ENCODE peak calls at places on chromosome 19, in nine cellular contexts. One of them, this sample, is unnamed. For H3K9me3, the result is how much of the 10 kb centered on the place peaks cover.

GRCh38 chr19:6087074-6087506 is 23.2 kb downstream of the RFX2 start:
- DNase-seq in heart right ventricle: no peak
- DNase-seq in upper lobe of right lung: peak
- DNase-seq in stomach: no peak
- DNase-seq in heart left ventricle: no peak
- DNase-seq in adrenal gland: no peak
- DNase-seq in effector memory CD4-positive, alpha-beta T cell: no peak
- DNase-seq in OCI-LY7: peak
- DNase-seq in uterus: no peak
- DNase-seq in this sample: no peak

GRCh38 chr19:33273881-33274662 is 28.3 kb downstream of the CEBPA start:
- DNase-seq in heart right ventricle: peak
- DNase-seq in upper lobe of right lung: no peak
- DNase-seq in stomach: peak
- DNase-seq in heart left ventricle: peak
- DNase-seq in adrenal gland: no peak
- DNase-seq in effector memory CD4-positive, alpha-beta T cell: no peak
- DNase-seq in OCI-LY7: no peak
- DNase-seq in uterus: peak
- DNase-seq in this sample: no peak

GRCh38 chr19:2050349-2050990 is 574 bp downstream of the MKNK2 start:
- DNase-seq in heart right ventricle: no peak
- DNase-seq in upper lobe of right lung: no peak
- DNase-seq in stomach: no peak
- DNase-seq in heart left ventricle: no peak
- DNase-seq in adrenal gland: peak
- DNase-seq in effector memory CD4-positive, alpha-beta T cell: no peak
- DNase-seq in OCI-LY7: no peak
- DNase-seq in uterus: no peak
- DNase-seq in this sample: no peak

GRCh38 chr19:18044825-18045304 is 36.9 kb downstream of the ARRDC2 start:
- DNase-seq in heart right ventricle: peak
- DNase-seq in upper lobe of right lung: peak
- DNase-seq in stomach: peak
- DNase-seq in heart left ventricle: peak
- DNase-seq in adrenal gland: peak
- DNase-seq in effector memory CD4-positive, alpha-beta T cell: peak
- DNase-seq in OCI-LY7: peak
- DNase-seq in uterus: peak
- DNase-seq in this sample: peak

GRCh38 chr19:3606174-3606689 is 443 bp downstream of the TBXA2R start:
- DNase-seq in heart right ventricle: no peak
- DNase-seq in upper lobe of right lung: peak
- DNase-seq in stomach: peak
- DNase-seq in heart left ventricle: no peak
- DNase-seq in adrenal gland: peak
- DNase-seq in effector memory CD4-positive, alpha-beta T cell: no peak
- DNase-seq in OCI-LY7: no peak
- DNase-seq in uterus: no peak
- DNase-seq in this sample: no peak

GRCh38 chr19:12484011-12484370 is 625 bp downstream of the ZNF709 start:
- DNase-seq in heart right ventricle: no peak
- DNase-seq in upper lobe of right lung: no peak
- DNase-seq in stomach: no peak
- DNase-seq in heart left ventricle: no peak
- DNase-seq in adrenal gland: no peak
- DNase-seq in effector memory CD4-positive, alpha-beta T cell: no peak
- DNase-seq in OCI-LY7: no peak
- DNase-seq in uterus: no peak
- DNase-seq in this sample: no peak

GRCh38 chr19:5340637-5341447 is at the start of gene PTPRS:
- DNase-seq in heart right ventricle: peak
- DNase-seq in upper lobe of right lung: peak
- DNase-seq in stomach: peak
- DNase-seq in heart left ventricle: peak
- DNase-seq in adrenal gland: peak
- DNase-seq in effector memory CD4-positive, alpha-beta T cell: peak
- DNase-seq in OCI-LY7: peak
- DNase-seq in uterus: peak
- DNase-seq in this sample: peak

GRCh38 chr19:39183100-39183499 is 13.7 kb upstream of the NCCRP1 start:
- DNase-seq in heart right ventricle: no peak
- DNase-seq in upper lobe of right lung: no peak
- DNase-seq in stomach: no peak
- DNase-seq in heart left ventricle: no peak
- DNase-seq in adrenal gland: no peak
- DNase-seq in effector memory CD4-positive, alpha-beta T cell: no peak
- DNase-seq in OCI-LY7: no peak
- DNase-seq in uterus: no peak
- DNase-seq in this sample: no peak

GRCh38 chr19:47765522-47766358 is 12.8 kb upstream of the SELENOW start:
- DNase-seq in heart right ventricle: peak
- DNase-seq in upper lobe of right lung: peak
- DNase-seq in stomach: peak
- DNase-seq in heart left ventricle: peak
- DNase-seq in adrenal gland: peak
- DNase-seq in effector memory CD4-positive, alpha-beta T cell: no peak
- DNase-seq in OCI-LY7: peak
- DNase-seq in uterus: peak
- DNase-seq in this sample: peak

GRCh38 chr19:14181906-14182305 is 24.1 kb downstream of the ADGRL1 start:
- DNase-seq in heart right ventricle: no peak
- DNase-seq in upper lobe of right lung: no peak
- DNase-seq in stomach: no peak
- DNase-seq in heart left ventricle: no peak
- DNase-seq in adrenal gland: no peak
- DNase-seq in effector memory CD4-positive, alpha-beta T cell: no peak
- DNase-seq in OCI-LY7: no peak
- DNase-seq in uterus: no peak
- DNase-seq in this sample: no peak

GRCh38 chr19:46674416-46675178 is 13.6 kb upstream of the DACT3 start:
- DNase-seq in heart right ventricle: no peak
- DNase-seq in upper lobe of right lung: no peak
- DNase-seq in stomach: no peak
- DNase-seq in heart left ventricle: no peak
- DNase-seq in adrenal gland: no peak
- DNase-seq in effector memory CD4-positive, alpha-beta T cell: no peak
- DNase-seq in OCI-LY7: no peak
- DNase-seq in uterus: no peak
- DNase-seq in this sample: no peak

GRCh38 chr19:14550201-14550754 is 20.9 kb downstream of the TECR start:
- DNase-seq in heart right ventricle: no peak
- DNase-seq in upper lobe of right lung: no peak
- DNase-seq in stomach: peak
- DNase-seq in heart left ventricle: no peak
- DNase-seq in adrenal gland: peak
- DNase-seq in effector memory CD4-positive, alpha-beta T cell: no peak
- DNase-seq in OCI-LY7: no peak
- DNase-seq in uterus: no peak
- DNase-seq in this sample: no peak

GRCh38 chr19:961866-962620 is 22.1 kb upstream of the WDR18 start:
- DNase-seq in heart right ventricle: no peak
- DNase-seq in upper lobe of right lung: no peak
- DNase-seq in stomach: no peak
- DNase-seq in heart left ventricle: no peak
- DNase-seq in adrenal gland: no peak
- DNase-seq in effector memory CD4-positive, alpha-beta T cell: no peak
- DNase-seq in OCI-LY7: no peak
- DNase-seq in uterus: no peak
- DNase-seq in this sample: no peak

GRCh38 chr19:17542042-17542441 is 13.4 kb upstream of the COLGALT1 start:
- DNase-seq in heart right ventricle: no peak
- DNase-seq in upper lobe of right lung: no peak
- DNase-seq in stomach: no peak
- DNase-seq in heart left ventricle: no peak
- DNase-seq in adrenal gland: no peak
- DNase-seq in effector memory CD4-positive, alpha-beta T cell: no peak
- DNase-seq in OCI-LY7: no peak
- DNase-seq in uterus: no peak
- DNase-seq in this sample: no peak

GRCh38 chr19:10593820-10594637 is 6.9 kb upstream of the AP1M2 start:
- DNase-seq in heart right ventricle: no peak
- DNase-seq in upper lobe of right lung: peak
- DNase-seq in stomach: no peak
- DNase-seq in heart left ventricle: no peak
- DNase-seq in adrenal gland: peak
- DNase-seq in effector memory CD4-positive, alpha-beta T cell: no peak
- DNase-seq in OCI-LY7: peak
- DNase-seq in uterus: no peak
- DNase-seq in this sample: peak

GRCh38 chr19:2253106-2254051 is 2.8 kb downstream of the JSRP1 start:
- DNase-seq in heart right ventricle: no peak
- DNase-seq in upper lobe of right lung: no peak
- DNase-seq in stomach: no peak
- DNase-seq in heart left ventricle: no peak
- DNase-seq in adrenal gland: no peak
- DNase-seq in effector memory CD4-positive, alpha-beta T cell: no peak
- DNase-seq in OCI-LY7: peak
- DNase-seq in uterus: no peak
- DNase-seq in this sample: no peak

GRCh38 chr19:10987621-10988297 is 26.9 kb downstream of the SMARCA4 start:
- DNase-seq in heart right ventricle: no peak
- DNase-seq in upper lobe of right lung: no peak
- DNase-seq in stomach: no peak
- DNase-seq in heart left ventricle: no peak
- DNase-seq in adrenal gland: no peak
- DNase-seq in effector memory CD4-positive, alpha-beta T cell: no peak
- DNase-seq in OCI-LY7: no peak
- DNase-seq in uterus: no peak
- DNase-seq in this sample: no peak

DNA sequence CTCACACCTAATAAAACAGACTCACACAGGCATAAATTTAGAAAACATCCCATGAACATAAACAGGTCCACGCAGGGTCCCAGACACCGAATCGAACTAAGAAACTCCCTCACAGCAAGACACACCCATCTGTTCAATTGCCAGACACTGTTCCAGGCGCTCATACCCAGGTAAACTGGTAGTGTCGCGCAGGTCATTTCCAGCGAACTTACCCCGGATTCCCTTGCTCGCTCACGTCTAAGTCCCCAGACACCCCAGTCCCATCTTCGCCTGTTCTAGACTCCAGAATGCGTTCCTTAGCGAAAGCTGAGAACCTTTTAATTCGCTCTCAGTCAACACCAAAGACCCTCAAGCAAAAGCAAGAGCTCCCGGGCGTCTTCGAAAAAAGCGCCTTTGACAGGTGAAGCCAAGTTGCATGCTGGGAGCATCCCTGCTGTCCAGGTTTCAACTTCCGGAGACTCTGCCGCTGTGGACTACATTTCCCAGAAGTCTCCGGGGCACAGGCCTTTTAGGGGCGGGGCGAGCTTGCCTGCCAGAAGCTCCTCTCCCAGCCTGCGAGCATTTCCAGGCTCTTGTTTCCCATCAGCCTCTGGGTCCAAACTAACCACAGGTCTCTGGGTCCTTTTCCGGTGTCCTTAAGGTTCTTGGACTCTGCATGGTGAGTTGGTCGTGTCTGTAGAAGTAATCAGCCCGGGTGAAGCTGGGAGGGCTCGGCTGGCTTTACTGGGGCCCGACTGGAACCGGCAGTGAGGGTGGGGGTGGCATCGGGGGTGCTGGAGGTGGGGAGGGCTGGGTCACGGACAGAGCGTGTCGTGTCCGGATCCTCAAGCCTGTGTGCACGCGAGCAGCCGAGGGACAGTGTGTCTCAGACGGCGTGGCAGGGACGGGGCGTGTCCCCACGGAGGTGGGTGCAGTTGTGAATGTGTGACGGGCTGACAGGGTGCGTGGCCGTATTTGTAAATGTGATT is at the start of gene ZNF283:
- DNase-seq in heart right ventricle: peak
- DNase-seq in upper lobe of right lung: peak
- DNase-seq in stomach: peak
- DNase-seq in heart left ventricle: peak
- DNase-seq in adrenal gland: peak
- DNase-seq in effector memory CD4-positive, alpha-beta T cell: peak
- DNase-seq in OCI-LY7: peak
- DNase-seq in uterus: peak
- DNase-seq in this sample: peak
- H3K9me3 ChIP-seq in heart right ventricle: under half
- H3K9me3 ChIP-seq in upper lobe of right lung: under half
- H3K9me3 ChIP-seq in stomach: under half
- H3K9me3 ChIP-seq in heart left ventricle: under half
- H3K9me3 ChIP-seq in adrenal gland: under half
- H3K9me3 ChIP-seq in effector memory CD4-positive, alpha-beta T cell: under half
- H3K9me3 ChIP-seq in OCI-LY7: under half
- H3K9me3 ChIP-seq in uterus: under half
- H3K9me3 ChIP-seq in this sample: under half

GRCh38 chr19:36627057-36627456 is 21.9 kb downstream of the ZNF382 start:
- DNase-seq in heart right ventricle: no peak
- DNase-seq in upper lobe of right lung: no peak
- DNase-seq in stomach: no peak
- DNase-seq in heart left ventricle: no peak
- DNase-seq in adrenal gland: no peak
- DNase-seq in effector memory CD4-positive, alpha-beta T cell: no peak
- DNase-seq in OCI-LY7: no peak
- DNase-seq in uterus: no peak
- DNase-seq in this sample: no peak
- H3K9me3 ChIP-seq in heart right ventricle: half or more
- H3K9me3 ChIP-seq in upper lobe of right lung: half or more
- H3K9me3 ChIP-seq in stomach: half or more
- H3K9me3 ChIP-seq in heart left ventricle: half or more
- H3K9me3 ChIP-seq in adrenal gland: under half
- H3K9me3 ChIP-seq in effector memory CD4-positive, alpha-beta T cell: half or more
- H3K9me3 ChIP-seq in OCI-LY7: under half
- H3K9me3 ChIP-seq in uterus: half or more
- H3K9me3 ChIP-seq in this sample: half or more

GRCh38 chr19:53892301-53892980 is 10.4 kb downstream of the PRKCG start:
- DNase-seq in heart right ventricle: no peak
- DNase-seq in upper lobe of right lung: no peak
- DNase-seq in stomach: no peak
- DNase-seq in heart left ventricle: no peak
- DNase-seq in adrenal gland: no peak
- DNase-seq in effector memory CD4-positive, alpha-beta T cell: no peak
- DNase-seq in OCI-LY7: no peak
- DNase-seq in uterus: no peak
- DNase-seq in this sample: no peak
- H3K9me3 ChIP-seq in heart right ventricle: under half
- H3K9me3 ChIP-seq in upper lobe of right lung: under half
- H3K9me3 ChIP-seq in stomach: under half
- H3K9me3 ChIP-seq in heart left ventricle: under half
- H3K9me3 ChIP-seq in adrenal gland: under half
- H3K9me3 ChIP-seq in effector memory CD4-positive, alpha-beta T cell: under half
- H3K9me3 ChIP-seq in OCI-LY7: under half
- H3K9me3 ChIP-seq in uterus: under half
- H3K9me3 ChIP-seq in this sample: under half

DNA sequence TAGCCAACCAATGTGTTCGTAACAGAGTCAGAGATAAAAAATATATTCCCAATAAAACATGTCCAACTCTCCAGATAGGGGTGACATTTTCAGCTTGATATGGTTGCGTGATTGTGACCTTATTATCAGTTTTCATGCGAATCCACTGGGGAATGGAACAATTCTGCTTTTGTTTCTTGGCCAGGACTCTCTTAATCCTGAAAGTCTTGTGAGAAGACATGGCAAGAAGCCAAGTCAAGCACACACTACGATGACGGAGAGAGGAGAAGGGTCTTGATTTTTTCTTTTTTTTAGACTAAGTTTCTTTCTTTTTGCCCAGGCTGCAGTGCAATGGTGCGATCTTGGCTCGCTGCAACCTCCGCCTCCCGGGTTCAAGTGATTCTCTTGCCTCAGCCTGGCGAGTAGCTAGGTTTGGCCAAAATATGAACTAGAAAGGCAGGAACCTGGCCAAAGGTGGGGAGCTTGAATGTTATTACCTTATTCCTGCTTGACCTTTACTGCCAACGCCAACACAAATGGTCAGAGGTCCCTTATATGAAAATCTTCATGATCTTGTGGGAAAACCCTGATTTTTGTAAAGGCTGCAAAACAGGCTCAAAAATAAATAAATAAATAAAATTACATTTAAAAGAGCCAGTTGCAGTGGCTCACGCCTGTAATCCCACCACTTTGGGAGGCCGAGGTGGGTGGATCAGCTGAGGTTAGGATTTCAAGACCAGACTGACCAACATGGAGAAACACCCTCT is 14.5 kb downstream of the ZNF816 start:
- DNase-seq in heart right ventricle: no peak
- DNase-seq in upper lobe of right lung: no peak
- DNase-seq in stomach: no peak
- DNase-seq in heart left ventricle: no peak
- DNase-seq in adrenal gland: no peak
- DNase-seq in effector memory CD4-positive, alpha-beta T cell: no peak
- DNase-seq in OCI-LY7: no peak
- DNase-seq in uterus: no peak
- DNase-seq in this sample: no peak
- H3K9me3 ChIP-seq in heart right ventricle: half or more
- H3K9me3 ChIP-seq in upper lobe of right lung: under half
- H3K9me3 ChIP-seq in stomach: half or more
- H3K9me3 ChIP-seq in heart left ventricle: half or more
- H3K9me3 ChIP-seq in adrenal gland: under half
- H3K9me3 ChIP-seq in effector memory CD4-positive, alpha-beta T cell: half or more
- H3K9me3 ChIP-seq in OCI-LY7: under half
- H3K9me3 ChIP-seq in uterus: under half
- H3K9me3 ChIP-seq in this sample: under half